ENCODE peak calls at places on chromosomes 7 and 10, in four cellular contexts. C, D, Y and A are unnamed samples.

GRCh38 chr10:21427804-21428481 is 97.5 kb downstream of the SKIDA1 start:
- DNase-seq in C (no peak), Y (peak; percentile 4), D (peak; percentile 65), A (peak; percentile 47)

GRCh38 chr7:13560441-13560840 is 429.0 kb downstream of the ETV1 start:
- DNase-seq in C (no peak), D (peak; percentile 32), Y (no peak), A (no peak)

GRCh38 chr10:3902809-3903410 is 117.9 kb upstream of the KLF6 start:
- DNase-seq in D (no peak), C (no peak), Y (no peak), A (no peak)

GRCh38 chr7:1779445-1779844 is 109.4 kb downstream of the ELFN1 start:
- DNase-seq in C (no peak), D (no peak), Y (no peak), A (no peak)

GRCh38 chr7:50436133-50436802 is 13.9 kb downstream of the FIGNL1 start:
- DNase-seq in C (no peak), D (peak; percentile 59), Y (no peak), A (no peak)

GRCh38 chr10:75532253-75532924 is 101.0 kb downstream of the LRMDA start:
- DNase-seq in C (no peak), D (peak; percentile 73), Y (peak; percentile 67), A (peak; percentile 30)

GRCh38 chr10:73876971-73877370 is 2.6 kb upstream of the CAMK2G start:
- DNase-seq in D (peak; percentile 49), C (no peak), Y (no peak), A (no peak)

GRCh38 chr10:88172159-88172558 is 308.7 kb downstream of the PTEN start:
- DNase-seq in Y (no peak), D (no peak), C (no peak), A (no peak)

GRCh38 chr7:17130281-17131059 is 168.0 kb upstream of the AHR start:
- DNase-seq in C (no peak), Y (no peak), D (no peak), A (no peak)

GRCh38 chr7:104971290-104972071 is 42.5 kb upstream of the KMT2E start:
- DNase-seq in D (peak; percentile 72), C (no peak), Y (no peak), A (no peak)

GRCh38 chr10:52071814-52072213 is 242.3 kb upstream of the DKK1 start:
- DNase-seq in C (no peak), D (no peak), Y (no peak), A (no peak)

GRCh38 chr7:149248777-149249176 is 9.3 kb downstream of the ZNF212 start:
- DNase-seq in D (no peak), C (no peak), Y (no peak), A (peak; percentile 24)

GRCh38 chr10:86207226-86207625 is 159.4 kb downstream of the GRID1 start:
- DNase-seq in C (no peak), Y (no peak), D (no peak), A (no peak)

GRCh38 chr10:34434119-34434594 is 380.9 kb downstream of the PARD3 start:
- DNase-seq in D (peak; percentile 28), C (no peak), Y (peak; percentile 6), A (no peak)

GRCh38 chr7:104993217-104993857 is 20.7 kb upstream of the KMT2E start:
- DNase-seq in C (no peak), Y (no peak), D (no peak), A (no peak)

GRCh38 chr7:127711872-127712271 is 59.9 kb downstream of the SND1 start:
- DNase-seq in D (no peak), C (no peak), Y (no peak), A (no peak)

GRCh38 chr7:39678935-39679690 is 55.7 kb downstream of the RALA start:
- DNase-seq in D (no peak), C (no peak), Y (peak; percentile 16), A (no peak)

GRCh38 chr10:6786579-6787031 is 206.5 kb upstream of the PRKCQ start:
- DNase-seq in C (no peak), D (peak; percentile 48), Y (no peak), A (no peak)

GRCh38 chr10:23253780-23254179 is 61.7 kb downstream of the PTF1A start:
- DNase-seq in D (no peak), Y (no peak), C (no peak), A (no peak)

GRCh38 chr10:111098679-111099437 is 22.0 kb downstream of the ADRA2A start:
- DNase-seq in C (peak; percentile 16), Y (peak; percentile 14), D (no peak), A (peak; percentile 12)

GRCh38 chr10:43262043-43262901 is 4.6 kb downstream of the RASGEF1A start:
- DNase-seq in C (no peak), Y (no peak), D (no peak), A (no peak)

GRCh38 chr7:23490357-23491131 is 20.3 kb upstream of the IGF2BP3 start:
- DNase-seq in C (peak; percentile 59), D (no peak), Y (peak; percentile 75), A (peak; percentile 68)

GRCh38 chr10:127872011-127872741 is 20.6 kb downstream of the CLRN3 start:
- DNase-seq in C (no peak), Y (no peak), D (peak; percentile 59), A (no peak)

GRCh38 chr10:92813979-92814378 is 34.3 kb upstream of the EXOC6 start:
- DNase-seq in Y (no peak), D (peak; percentile 46), C (no peak), A (no peak)

GRCh38 chr7:115099906-115100305 is 178.0 kb downstream of the MDFIC start:
- DNase-seq in C (no peak), D (peak; percentile 75), Y (no peak), A (no peak)

GRCh38 chr10:133158756-133159610 is 1.0 kb upstream of the KNDC1 start:
- DNase-seq in Y (peak; percentile 53), D (no peak), C (no peak), A (no peak)

GRCh38 chr7:17598305-17598704 is 299.9 kb downstream of the AHR start:
- DNase-seq in D (no peak), C (no peak), Y (no peak), A (no peak)

GRCh38 chr7:142516038-142516501 is 233.2 kb upstream of the PRSS1 start:
- DNase-seq in C (peak; percentile 30), Y (peak; percentile 80), D (peak; percentile 61), A (peak; percentile 67)

GRCh38 chr7:73338321-73338720 is 10.4 kb downstream of the FKBP6 start:
- DNase-seq in Y (no peak), D (no peak), C (no peak), A (no peak)

GRCh38 chr10:99784025-99784730 is 1.7 kb downstream of the ABCC2 start:
- DNase-seq in Y (no peak), C (no peak), D (peak; percentile 25), A (no peak)

GRCh38 chr7:70040971-70041766 is 442.9 kb downstream of the AUTS2 start:
- DNase-seq in C (no peak), D (no peak), Y (peak; percentile 40), A (no peak)

GRCh38 chr10:30436200-30436599 is 2.2 kb downstream of the MAP3K8 start:
- DNase-seq in C (peak; percentile 18), Y (peak; percentile 79), D (no peak), A (peak; percentile 59)

GRCh38 chr10:92689663-92690210 is at the start of gene HHEX:
- DNase-seq in C (peak; percentile 28), Y (peak; percentile 96), D (peak; percentile 50), A (peak; percentile 74)

GRCh38 chr7:28123752-28124151 is 56.8 kb downstream of the JAZF1 start:
- DNase-seq in D (no peak), C (no peak), Y (no peak), A (peak; percentile 17)

GRCh38 chr10:94092848-94093247 is 99.1 kb downstream of the PLCE1 start:
- DNase-seq in Y (no peak), C (no peak), D (no peak), A (no peak)

GRCh38 chr7:129740574-129740973 is 129.1 kb downstream of the NRF1 start:
- DNase-seq in D (no peak), Y (no peak), C (no peak), A (no peak)

GRCh38 chr7:129739427-129739826 is 127.9 kb downstream of the NRF1 start:
- DNase-seq in D (no peak), C (no peak), Y (no peak), A (no peak)

GRCh38 chr7:129741011-129741410 is 129.5 kb downstream of the NRF1 start:
- DNase-seq in Y (no peak), D (no peak), C (no peak), A (no peak)

GRCh38 chr7:129742267-129742666 is 130.7 kb downstream of the NRF1 start:
- DNase-seq in Y (no peak), D (no peak), C (no peak), A (no peak)

GRCh38 chr7:129741743-129742213 is 130.3 kb downstream of the NRF1 start:
- DNase-seq in Y (peak; percentile 24), C (no peak), D (no peak), A (no peak)
- TF ChIP-seq CTCF in Y (no peak), C (no peak), D (no peak), A (no peak)

GRCh38 chr7:72336887-72337821 is 75.0 kb downstream of the CALN1 start:
- DNase-seq in D (no peak), C (no peak), Y (no peak), A (no peak)

GRCh38 chr7:72335561-72336381 is 76.4 kb downstream of the CALN1 start:
- DNase-seq in Y (no peak), D (no peak), C (no peak), A (no peak)

GRCh38 chr7:72334733-72335132 is 77.4 kb downstream of the CALN1 start:
- DNase-seq in D (no peak), Y (no peak), C (no peak), A (no peak)

GRCh38 chr7:72337822-72338167 is 74.3 kb downstream of the CALN1 start:
- DNase-seq in C (no peak), D (no peak), Y (no peak), A (no peak)

DNA sequence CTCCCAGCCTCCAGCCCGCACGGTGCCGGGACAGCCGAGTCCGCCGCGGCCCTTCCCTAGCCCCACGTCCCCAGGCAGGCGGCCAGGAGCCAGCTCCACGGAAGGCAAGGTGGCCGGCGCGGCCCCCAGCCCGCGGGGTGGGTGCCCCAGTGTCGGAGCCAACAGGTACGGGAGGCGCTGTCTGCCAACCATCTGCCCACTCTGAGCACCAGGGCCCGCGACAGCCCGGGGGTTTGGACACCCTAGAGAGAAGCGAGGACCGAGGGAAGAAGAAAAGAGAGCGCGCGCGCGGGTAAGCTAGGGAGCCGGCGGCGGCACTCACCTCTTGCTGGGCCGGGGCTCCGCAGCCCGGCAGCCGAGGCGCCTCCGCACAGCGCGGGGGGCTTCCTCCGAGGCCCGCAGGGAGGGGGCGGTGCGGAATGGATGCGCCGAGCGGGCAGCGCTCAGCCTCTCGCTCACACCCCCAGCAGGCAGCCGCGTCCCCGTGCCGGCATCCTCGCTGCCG is 75.7 kb downstream of the CALN1 start:
- DNase-seq in C (no peak), D (no peak), Y (no peak), A (no peak)
- H3K4me3 ChIP-seq in C (no peak overlapping the region), D (no peak overlapping the region), Y (no peak overlapping the region), A (no peak overlapping the region)

GRCh38 chr10:48215148-48215982 is 59.1 kb downstream of the FRMPD2 start:
- DNase-seq in D (peak; percentile 69), C (peak; percentile 23), Y (peak; percentile 74), A (peak; percentile 77)
- TF ChIP-seq CTCF in D (peak; percentile 79), C (peak; percentile 38), Y (peak; percentile 83), A (peak; percentile 76)

DNA sequence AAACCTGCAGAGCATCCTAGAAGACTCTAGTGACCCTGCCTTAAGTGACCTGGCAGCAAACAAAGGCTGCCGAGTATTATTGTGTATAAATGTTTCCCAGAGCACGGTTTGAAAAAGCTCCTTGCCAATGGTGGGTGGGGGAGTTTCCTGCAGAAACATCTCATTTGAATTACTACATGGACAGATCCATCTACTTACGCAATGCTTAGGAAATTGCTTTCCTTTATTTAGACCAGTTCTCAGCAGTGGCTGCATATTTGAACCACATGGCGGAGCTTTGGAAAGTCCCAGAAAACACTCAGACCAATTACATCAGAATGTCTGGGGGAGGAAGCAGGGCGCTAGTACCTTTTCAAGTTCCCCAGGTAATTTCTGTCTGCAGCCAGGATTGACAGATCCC is 560.9 kb downstream of the SDK1 start:
- DNase-seq in C (no peak), D (peak; percentile 86), Y (peak; percentile 27), A (no peak)
- H3K4me3 ChIP-seq in C (no peak overlapping the region), D (no peak overlapping the region), Y (no peak overlapping the region), A (no peak overlapping the region)